ENCODE peak calls at places on chromosomes 16 and 17, in five cellular contexts. O is AG04450; A is neural crest cell; L is progenitor cell of endocrine pancreas; V is CD8-positive, alpha-beta T cell. X is an unnamed sample.

GRCh38 chr17:38617967-38618760 is 12.4 kb upstream of the SRCIN1 start:
- DNase-seq in O (no peak), A (no peak), L (no peak), V (no peak), X (no peak)

GRCh38 chr16:1746693-1747195 is 24.6 kb downstream of the NME3 start:
- DNase-seq in O (no peak), A (no peak), L (no peak), V (no peak), X (no peak)

GRCh38 chr17:48624544-48625501 is 1.3 kb downstream of the HOXB9 start:
- DNase-seq in O (no peak), A (no peak), L (no peak), V (no peak), X (no peak)

GRCh38 chr16:9206156-9206555 is 114.7 kb downstream of the HAPSTR1 start:
- DNase-seq in O (no peak), A (no peak), L (no peak), V (no peak), X (no peak)

GRCh38 chr17:5705081-5705875 is 121.0 kb upstream of the NLRP1 start:
- DNase-seq in O (no peak), A (peak), L (no peak), V (no peak), X (no peak)

GRCh38 chr16:69563605-69564580 is 1.9 kb upstream of the NFAT5 start:
- DNase-seq in O (no peak), A (peak), L (no peak), V (peak), X (peak)

GRCh38 chr17:81241648-81242420 is 2.7 kb downstream of the NDUFAF8 start:
- DNase-seq in O (no peak), A (peak), L (peak), V (peak), X (peak)

GRCh38 chr16:2196162-2196980 is at the start of gene CASKIN1:
- DNase-seq in O (no peak), A (no peak), L (no peak), V (peak), X (no peak)

GRCh38 chr17:4708436-4708835 is 2.0 kb upstream of the ARRB2 start:
- DNase-seq in O (no peak), A (no peak), L (no peak), V (peak), X (no peak)

GRCh38 chr17:77700165-77700881 is 258.2 kb upstream of the TNRC6C start:
- DNase-seq in O (no peak), A (no peak), L (no peak), V (no peak), X (no peak)

GRCh38 chr17:30600830-30601494 is 123.8 kb downstream of the GOSR1 start:
- DNase-seq in O (no peak), A (no peak), L (no peak), V (no peak), X (no peak)

GRCh38 chr17:77096570-77097214 is 44.1 kb upstream of the SEC14L1 start:
- DNase-seq in O (no peak), A (no peak), L (no peak), V (no peak), X (no peak)

GRCh38 chr16:67884684-67885083 is at the start of gene NRN1L:
- DNase-seq in O (peak), A (peak), L (peak), V (no peak), X (no peak)

GRCh38 chr17:45371414-45372324 is 54.8 kb upstream of the MAP3K14 start:
- DNase-seq in O (peak), A (peak), L (peak), V (peak), X (no peak)

GRCh38 chr16:73356401-73357079 is 308.6 kb upstream of the ZFHX3 start:
- DNase-seq in O (no peak), A (no peak), L (no peak), V (no peak), X (no peak)

GRCh38 chr16:69754143-69754468 is 620 bp downstream of the NOB1 start:
- DNase-seq in O (no peak), A (no peak), L (no peak), V (no peak), X (no peak)

GRCh38 chr16:2499454-2499853 is 14.3 kb upstream of the ATP6V0C start:
- DNase-seq in O (no peak), A (no peak), L (no peak), V (no peak), X (no peak)

GRCh38 chr17:219696-220095 is 38.2 kb upstream of the DOC2B start:
- DNase-seq in O (no peak), A (no peak), L (no peak), V (no peak), X (no peak)

GRCh38 chr16:77207029-77207428 is 7.8 kb downstream of the SYCE1L start:
- DNase-seq in O (no peak), A (no peak), L (no peak), V (no peak), X (no peak)

GRCh38 chr17:33929181-33929724 is 325.8 kb upstream of the CCL2 start:
- DNase-seq in O (no peak), A (no peak), L (no peak), V (no peak), X (no peak)

GRCh38 chr16:58589311-58589890 is 40.2 kb downstream of the CNOT1 start:
- DNase-seq in O (no peak), A (no peak), L (no peak), V (no peak), X (no peak)

GRCh38 chr16:66328282-66328681 is 38.2 kb upstream of the CDH5 start:
- DNase-seq in O (no peak), A (no peak), L (no peak), V (no peak), X (no peak)

GRCh38 chr16:66326995-66327513 is 39.4 kb upstream of the CDH5 start:
- DNase-seq in O (no peak), A (no peak), L (peak), V (no peak), X (no peak)

GRCh38 chr16:66322174-66322573 is 44.3 kb upstream of the CDH5 start:
- DNase-seq in O (no peak), A (no peak), L (no peak), V (no peak), X (no peak)

GRCh38 chr16:66325977-66326376 is 40.5 kb upstream of the CDH5 start:
- DNase-seq in O (no peak), A (no peak), L (no peak), V (no peak), X (no peak)

DNA sequence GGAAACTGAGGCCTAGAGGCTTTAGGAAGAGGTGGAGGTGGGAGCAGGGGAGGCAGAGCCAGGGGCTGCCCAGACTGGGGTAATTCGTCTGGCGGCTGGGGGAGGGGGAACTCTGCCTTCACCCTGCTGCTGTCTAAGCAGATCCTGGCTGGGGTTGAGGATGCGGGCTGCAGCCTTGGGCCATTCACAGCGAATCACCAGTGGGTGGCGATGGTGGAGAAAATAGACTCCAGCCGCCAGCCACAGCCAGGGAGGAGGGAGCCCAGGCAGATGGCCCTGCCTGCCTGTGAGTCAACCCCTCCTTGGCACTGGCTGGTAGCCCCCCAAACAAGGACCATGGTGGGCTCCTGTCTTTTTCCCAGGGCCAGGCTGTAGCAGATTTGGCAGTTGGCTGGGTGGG is 41.7 kb upstream of the CDH5 start:
- DNase-seq in O (no peak), A (peak), L (no peak), V (no peak), X (no peak)
- TF ChIP-seq CTCF in O (no peak), A (peak), L (peak), V (no peak), X (no peak)

DNA sequence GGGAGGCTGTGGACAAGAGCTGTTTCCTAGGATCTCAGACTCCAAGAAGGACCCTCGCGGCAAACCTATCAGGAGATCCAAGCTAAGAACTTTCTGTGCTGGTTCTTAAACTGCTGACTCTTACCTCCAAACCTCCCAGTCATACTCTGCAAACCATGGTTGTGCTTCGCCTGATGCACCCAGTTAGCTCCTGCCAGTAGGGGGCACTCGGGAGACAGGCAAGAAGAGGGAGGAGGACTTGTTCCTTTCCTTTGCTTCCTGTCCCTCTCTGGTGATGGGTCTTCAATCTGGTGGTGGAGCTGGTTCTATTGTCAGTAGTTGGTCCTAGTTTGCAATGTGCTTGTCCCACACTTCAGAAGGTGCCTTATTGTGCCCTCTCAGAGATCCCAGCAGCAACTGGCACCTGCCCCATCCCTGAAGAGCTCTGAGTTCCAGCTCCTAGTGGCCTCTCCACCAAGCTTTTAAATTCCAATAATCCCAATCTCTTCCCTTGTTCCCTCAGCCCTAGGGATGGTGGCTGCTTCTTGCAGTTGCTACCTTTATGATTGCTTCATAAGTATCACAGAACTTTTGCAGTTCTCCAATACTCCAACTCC is 113.5 kb upstream of the RPL38 start:
- DNase-seq in O (no peak), A (peak), L (peak), V (no peak), X (peak)
- TF ChIP-seq CTCF in O (peak), A (peak), L (peak), V (no peak), X (peak)

DNA sequence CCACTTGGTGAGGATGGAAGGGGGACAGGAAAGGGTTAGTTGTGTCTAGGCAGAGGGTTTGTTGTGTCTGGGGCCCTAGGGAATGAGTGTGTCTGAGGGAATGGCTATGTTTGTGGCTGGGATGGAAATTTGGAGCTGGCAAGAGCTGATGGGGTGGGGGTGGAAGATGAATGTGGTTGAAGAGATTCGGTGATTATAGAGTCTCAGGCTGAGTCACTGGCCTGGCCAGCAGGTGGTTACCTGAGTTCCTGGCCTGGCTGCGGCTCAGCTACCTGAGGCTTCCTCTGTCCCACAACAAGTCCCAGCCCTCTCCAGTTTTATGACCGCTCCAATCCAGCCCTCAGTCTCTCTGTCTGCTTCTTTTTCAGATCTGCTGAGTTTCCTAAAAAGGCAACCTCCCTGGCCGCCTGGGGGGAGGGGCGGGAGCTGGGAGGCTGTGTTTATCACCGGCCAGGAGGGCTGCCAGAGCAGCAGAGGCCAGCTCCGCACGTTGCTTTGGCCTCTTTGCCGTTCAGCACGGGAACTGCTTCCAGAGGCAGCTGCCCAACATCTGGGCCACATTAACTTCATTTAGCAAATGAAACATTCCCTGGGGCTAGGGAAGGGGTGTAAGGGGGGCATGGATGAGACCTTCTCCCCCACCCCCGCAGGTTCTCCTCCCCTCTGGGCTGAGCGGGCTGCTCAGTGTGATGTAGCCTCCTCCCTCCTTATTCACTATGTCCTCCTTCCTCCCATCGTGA is 21.8 kb downstream of the ITGB3 start:
- DNase-seq in O (peak), A (no peak), L (peak), V (no peak), X (no peak)
- TF ChIP-seq CTCF in O (no peak), A (no peak), L (no peak), V (no peak), X (no peak)

GRCh38 chr16:55660776-55661175 is 5.0 kb downstream of the SLC6A2 start:
- DNase-seq in O (no peak), A (no peak), L (no peak), V (no peak), X (no peak)
- TF ChIP-seq CTCF in O (no peak), A (no peak), L (no peak), V (no peak), X (no peak)

GRCh38 chr17:49707246-49707607 is 537 bp downstream of the SLC35B1 start:
- DNase-seq in O (no peak), A (no peak), L (no peak), V (peak), X (no peak)
- TF ChIP-seq CTCF in O (no peak), A (no peak), L (no peak), V (peak), X (no peak)

DNA sequence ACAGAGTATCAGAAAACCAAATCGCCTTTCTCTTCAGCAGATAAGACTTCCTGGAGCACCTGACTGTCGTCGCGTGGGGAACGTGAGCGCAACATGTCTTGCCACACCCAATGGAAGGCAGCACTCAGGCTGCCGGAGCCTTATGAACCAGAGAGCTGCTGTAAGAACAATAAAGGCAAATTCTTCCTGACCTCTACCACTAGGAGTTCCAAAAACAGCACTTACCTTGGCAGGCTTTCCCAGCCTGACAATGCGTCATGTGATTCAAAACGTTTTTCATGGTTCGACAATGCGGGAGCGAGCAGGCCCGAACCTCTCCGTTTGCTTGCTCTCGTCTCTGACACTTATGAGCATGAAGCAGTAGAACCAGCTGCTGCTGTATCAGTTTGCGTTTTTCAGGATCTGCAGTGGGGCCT is 75.8 kb upstream of the TRAP1 start:
- DNase-seq in O (no peak), A (no peak), L (no peak), V (no peak), X (no peak)
- TF ChIP-seq CTCF in O (no peak), A (no peak), L (no peak), V (no peak), X (no peak)

DNA sequence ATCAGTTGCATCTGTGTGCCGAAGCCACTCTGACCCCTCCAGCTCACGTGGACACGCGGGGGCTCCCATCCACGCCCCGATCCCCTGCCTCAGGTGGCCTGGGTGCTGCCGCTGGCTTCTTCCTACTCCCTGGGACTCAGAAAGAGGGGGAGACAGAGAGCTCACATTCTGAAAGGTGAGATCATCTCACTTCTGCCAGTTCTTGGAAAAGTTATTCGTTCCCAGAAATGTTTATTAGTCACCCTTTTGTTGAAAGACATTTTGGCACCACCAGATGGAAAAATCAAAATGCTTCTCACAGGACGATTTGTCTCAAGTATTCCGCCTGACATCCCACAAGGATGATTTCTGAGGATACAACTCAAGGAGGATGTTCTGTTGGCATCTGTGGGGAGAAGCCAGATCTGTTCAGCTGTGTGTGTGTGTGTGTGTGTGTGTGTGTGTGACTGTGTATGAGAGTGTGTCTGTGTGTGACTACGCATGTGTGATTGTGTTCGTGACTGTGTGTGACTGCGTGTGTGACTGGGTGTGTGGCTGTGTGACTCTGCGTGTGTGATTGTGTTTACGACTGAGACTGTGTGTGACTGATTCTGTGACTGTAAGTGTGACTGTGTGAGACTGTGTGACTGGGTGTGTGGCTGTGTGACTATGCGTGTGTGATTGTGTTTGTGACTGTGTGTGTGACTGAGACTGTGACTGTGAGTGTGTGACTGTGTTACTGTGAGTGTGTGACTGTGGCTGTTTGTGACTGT is 207.3 kb downstream of the NTN1 start:
- DNase-seq in O (peak), A (no peak), L (no peak), V (no peak), X (no peak)
- TF ChIP-seq CTCF in O (no peak), A (no peak), L (no peak), V (no peak), X (no peak)